ENCODE peak calls at places on chromosomes 7 and 10, in seven cellular contexts. One of them, this sample, is unnamed.

GRCh38 chr10:73907841-73908517 is 3.0 kb upstream of the PLAU start:
- DNase-seq in Panc1: no peak
- DNase-seq in astrocyte: peak; percentile 70
- DNase-seq in kidney: peak; percentile 45
- DNase-seq in mesendoderm: no peak
- DNase-seq in tibial nerve: no peak
- DNase-seq in effector memory CD4-positive, alpha-beta T cell: no peak
- DNase-seq in this sample: no peak

GRCh38 chr10:24223953-24224352 is 15.0 kb downstream of the KIAA1217 start:
- DNase-seq in astrocyte: no peak
- DNase-seq in Panc1: no peak
- DNase-seq in effector memory CD4-positive, alpha-beta T cell: no peak
- DNase-seq in kidney: peak; percentile 61
- DNase-seq in mesendoderm: no peak
- DNase-seq in tibial nerve: no peak
- DNase-seq in this sample: no peak

GRCh38 chr7:148709019-148709418 is 10.3 kb downstream of the CUL1 start:
- DNase-seq in Panc1: no peak
- DNase-seq in mesendoderm: no peak
- DNase-seq in kidney: no peak
- DNase-seq in tibial nerve: no peak
- DNase-seq in astrocyte: no peak
- DNase-seq in effector memory CD4-positive, alpha-beta T cell: no peak
- DNase-seq in this sample: no peak

GRCh38 chr10:5573968-5574641 is 49.3 kb downstream of the CALML3 start:
- DNase-seq in effector memory CD4-positive, alpha-beta T cell: no peak
- DNase-seq in kidney: peak; percentile 57
- DNase-seq in tibial nerve: no peak
- DNase-seq in Panc1: no peak
- DNase-seq in mesendoderm: no peak
- DNase-seq in astrocyte: no peak
- DNase-seq in this sample: no peak

GRCh38 chr10:69494626-69495558 is 43.6 kb downstream of the TSPAN15 start:
- DNase-seq in tibial nerve: peak; percentile 55
- DNase-seq in Panc1: no peak
- DNase-seq in astrocyte: no peak
- DNase-seq in kidney: peak; percentile 41
- DNase-seq in mesendoderm: no peak
- DNase-seq in effector memory CD4-positive, alpha-beta T cell: no peak
- DNase-seq in this sample: peak; percentile 76

GRCh38 chr10:60521974-60522405 is 132.3 kb upstream of the ANK3 start:
- DNase-seq in mesendoderm: peak; percentile 71
- DNase-seq in astrocyte: peak; percentile 98
- DNase-seq in Panc1: no peak
- DNase-seq in effector memory CD4-positive, alpha-beta T cell: no peak
- DNase-seq in tibial nerve: no peak
- DNase-seq in kidney: no peak
- DNase-seq in this sample: no peak

GRCh38 chr7:141118809-141119586 is 45.1 kb downstream of the TMEM178B start:
- DNase-seq in mesendoderm: peak; percentile 40
- DNase-seq in tibial nerve: no peak
- DNase-seq in astrocyte: no peak
- DNase-seq in effector memory CD4-positive, alpha-beta T cell: no peak
- DNase-seq in kidney: no peak
- DNase-seq in Panc1: no peak
- DNase-seq in this sample: no peak

GRCh38 chr7:147088916-147089315 is 972.3 kb downstream of the CNTNAP2 start:
- DNase-seq in effector memory CD4-positive, alpha-beta T cell: no peak
- DNase-seq in Panc1: no peak
- DNase-seq in kidney: no peak
- DNase-seq in mesendoderm: no peak
- DNase-seq in tibial nerve: no peak
- DNase-seq in astrocyte: no peak
- DNase-seq in this sample: no peak

GRCh38 chr10:1944487-1944886 is 207.2 kb upstream of the ADARB2 start:
- DNase-seq in Panc1: no peak
- DNase-seq in mesendoderm: no peak
- DNase-seq in tibial nerve: no peak
- DNase-seq in astrocyte: no peak
- DNase-seq in kidney: no peak
- DNase-seq in effector memory CD4-positive, alpha-beta T cell: no peak
- DNase-seq in this sample: no peak

GRCh38 chr7:44388089-44388970 is 62.9 kb upstream of the CAMK2B start:
- DNase-seq in astrocyte: no peak
- DNase-seq in Panc1: no peak
- DNase-seq in kidney: no peak
- DNase-seq in effector memory CD4-positive, alpha-beta T cell: no peak
- DNase-seq in tibial nerve: no peak
- DNase-seq in mesendoderm: no peak
- DNase-seq in this sample: no peak

GRCh38 chr7:110065112-110065511 is 1025.8 kb upstream of the LRRN3 start:
- DNase-seq in mesendoderm: no peak
- DNase-seq in tibial nerve: no peak
- DNase-seq in Panc1: no peak
- DNase-seq in astrocyte: no peak
- DNase-seq in kidney: no peak
- DNase-seq in effector memory CD4-positive, alpha-beta T cell: no peak
- DNase-seq in this sample: no peak

GRCh38 chr10:127910464-127910770 is 3.5 kb downstream of the PTPRE start:
- DNase-seq in Panc1: no peak
- DNase-seq in effector memory CD4-positive, alpha-beta T cell: no peak
- DNase-seq in tibial nerve: no peak
- DNase-seq in astrocyte: no peak
- DNase-seq in kidney: no peak
- DNase-seq in mesendoderm: no peak
- DNase-seq in this sample: no peak

GRCh38 chr7:131688738-131689661 is 132.6 kb upstream of the PODXL start:
- DNase-seq in Panc1: peak; percentile 70
- DNase-seq in mesendoderm: peak; percentile 86
- DNase-seq in astrocyte: peak; percentile 9
- DNase-seq in effector memory CD4-positive, alpha-beta T cell: peak; percentile 37
- DNase-seq in kidney: peak; percentile 81
- DNase-seq in tibial nerve: peak; percentile 55
- DNase-seq in this sample: no peak

GRCh38 chr10:70537398-70538194 is 59.0 kb downstream of the PALD1 start:
- DNase-seq in effector memory CD4-positive, alpha-beta T cell: no peak
- DNase-seq in mesendoderm: peak; percentile 79
- DNase-seq in astrocyte: no peak
- DNase-seq in tibial nerve: no peak
- DNase-seq in Panc1: no peak
- DNase-seq in kidney: no peak
- DNase-seq in this sample: no peak

GRCh38 chr7:142866361-142867096 is 11.7 kb downstream of the EPHB6 start:
- DNase-seq in effector memory CD4-positive, alpha-beta T cell: no peak
- DNase-seq in tibial nerve: no peak
- DNase-seq in mesendoderm: peak; percentile 74
- DNase-seq in kidney: no peak
- DNase-seq in astrocyte: no peak
- DNase-seq in Panc1: no peak
- DNase-seq in this sample: no peak

GRCh38 chr7:28990200-28990960 is 32.2 kb upstream of the TRIL start:
- DNase-seq in mesendoderm: no peak
- DNase-seq in kidney: peak; percentile 81
- DNase-seq in effector memory CD4-positive, alpha-beta T cell: no peak
- DNase-seq in Panc1: no peak
- DNase-seq in tibial nerve: peak; percentile 54
- DNase-seq in astrocyte: peak; percentile 54
- DNase-seq in this sample: no peak

GRCh38 chr10:15430969-15431791 is 60.1 kb upstream of the FAM171A1 start:
- DNase-seq in astrocyte: no peak
- DNase-seq in tibial nerve: no peak
- DNase-seq in Panc1: no peak
- DNase-seq in mesendoderm: no peak
- DNase-seq in kidney: no peak
- DNase-seq in effector memory CD4-positive, alpha-beta T cell: no peak
- DNase-seq in this sample: no peak

GRCh38 chr7:157273208-157274202 is 63.3 kb upstream of the DNAJB6 start:
- DNase-seq in mesendoderm: peak; percentile 81
- DNase-seq in effector memory CD4-positive, alpha-beta T cell: peak; percentile 36
- DNase-seq in kidney: peak; percentile 84
- DNase-seq in Panc1: peak; percentile 47
- DNase-seq in tibial nerve: peak; percentile 38
- DNase-seq in astrocyte: peak; percentile 43
- DNase-seq in this sample: no peak

GRCh38 chr7:157278167-157278790 is 58.5 kb upstream of the DNAJB6 start:
- DNase-seq in mesendoderm: no peak
- DNase-seq in kidney: peak; percentile 71
- DNase-seq in effector memory CD4-positive, alpha-beta T cell: no peak
- DNase-seq in Panc1: no peak
- DNase-seq in astrocyte: no peak
- DNase-seq in tibial nerve: no peak
- DNase-seq in this sample: no peak

GRCh38 chr7:157274991-157275427 is 61.8 kb upstream of the DNAJB6 start:
- DNase-seq in Panc1: no peak
- DNase-seq in astrocyte: no peak
- DNase-seq in tibial nerve: no peak
- DNase-seq in kidney: peak; percentile 45
- DNase-seq in effector memory CD4-positive, alpha-beta T cell: no peak
- DNase-seq in mesendoderm: no peak
- DNase-seq in this sample: peak; percentile 48

GRCh38 chr7:157276731-157277562 is 59.9 kb upstream of the DNAJB6 start:
- DNase-seq in tibial nerve: no peak
- DNase-seq in effector memory CD4-positive, alpha-beta T cell: no peak
- DNase-seq in astrocyte: no peak
- DNase-seq in kidney: peak; percentile 71
- DNase-seq in mesendoderm: peak; percentile 66
- DNase-seq in Panc1: no peak
- DNase-seq in this sample: no peak

DNA sequence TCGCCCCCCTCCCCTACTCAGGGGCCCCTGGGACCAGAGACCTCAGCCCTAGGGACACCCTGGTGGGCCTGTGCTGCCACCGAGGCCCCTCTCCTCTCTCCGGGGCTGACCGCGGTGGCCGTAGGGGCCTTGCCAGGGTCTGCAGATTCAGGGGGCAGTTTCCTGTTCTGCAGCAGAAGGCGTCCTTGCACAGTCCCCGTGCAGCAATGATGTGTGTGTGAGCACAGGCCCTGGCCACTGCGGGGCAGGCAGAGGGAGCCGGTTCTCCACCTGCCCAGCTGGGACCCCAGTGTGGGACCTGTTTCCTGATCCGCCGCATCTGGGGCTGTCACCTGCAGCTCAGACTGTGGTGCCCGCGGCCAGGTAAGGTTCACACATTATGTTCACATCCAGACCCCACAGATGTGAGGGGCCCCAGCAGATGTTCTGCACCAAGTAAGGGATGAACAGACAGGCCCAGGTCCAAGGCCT is 60.7 kb upstream of the DNAJB6 start:
- DNase-seq in mesendoderm: no peak
- DNase-seq in astrocyte: no peak
- DNase-seq in Panc1: no peak
- DNase-seq in kidney: peak; percentile 68
- DNase-seq in effector memory CD4-positive, alpha-beta T cell: no peak
- DNase-seq in tibial nerve: no peak
- DNase-seq in this sample: no peak
- H3K4me1 ChIP-seq in mesendoderm: no peaks in the 10 kb centered on the region
- H3K4me1 ChIP-seq in astrocyte: peaks cover 43% of the 10 kb centered on the region
- H3K4me1 ChIP-seq in Panc1: peaks cover 19% of the 10 kb centered on the region
- H3K4me1 ChIP-seq in kidney: peaks cover 6% of the 10 kb centered on the region
- H3K4me1 ChIP-seq in effector memory CD4-positive, alpha-beta T cell: peaks cover 32% of the 10 kb centered on the region
- H3K4me1 ChIP-seq in tibial nerve: peaks cover 4% of the 10 kb centered on the region
- H3K4me1 ChIP-seq in this sample: peaks cover 61% of the 10 kb centered on the region

DNA sequence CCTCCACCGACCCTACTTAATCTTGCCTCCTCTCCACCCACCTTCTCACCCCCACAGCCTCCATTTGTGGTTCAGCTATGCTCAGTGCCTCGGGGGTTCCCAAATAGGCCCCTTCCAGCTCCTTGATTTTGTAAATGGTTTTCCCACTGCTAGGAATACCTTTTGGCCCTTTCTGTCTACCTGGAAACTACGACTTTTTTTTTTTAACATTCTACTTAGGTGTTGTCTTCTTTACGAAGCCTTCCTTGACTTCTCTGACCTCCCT is 27.2 kb upstream of the PDCD4 start:
- DNase-seq in kidney: no peak
- DNase-seq in mesendoderm: no peak
- DNase-seq in tibial nerve: no peak
- DNase-seq in astrocyte: no peak
- DNase-seq in effector memory CD4-positive, alpha-beta T cell: no peak
- DNase-seq in Panc1: no peak
- DNase-seq in this sample: no peak
- H3K27ac ChIP-seq in kidney: no peak overlapping the region
- H3K27ac ChIP-seq in mesendoderm: no peak overlapping the region
- H3K27ac ChIP-seq in tibial nerve: peak overlapping the region; percentile 64
- H3K27ac ChIP-seq in astrocyte: no peak overlapping the region
- H3K27ac ChIP-seq in effector memory CD4-positive, alpha-beta T cell: no peak overlapping the region
- H3K27ac ChIP-seq in Panc1: no peak overlapping the region
- H3K27ac ChIP-seq in this sample: peak overlapping the region; percentile 60

GRCh38 chr7:824106-824505 is 8.2 kb upstream of the SUN1 start:
- DNase-seq in effector memory CD4-positive, alpha-beta T cell: no peak
- DNase-seq in Panc1: no peak
- DNase-seq in mesendoderm: no peak
- DNase-seq in astrocyte: no peak
- DNase-seq in kidney: peak; percentile 46
- DNase-seq in tibial nerve: no peak
- DNase-seq in this sample: no peak

GRCh38 chr7:825386-825785 is 6.9 kb upstream of the SUN1 start:
- DNase-seq in kidney: no peak
- DNase-seq in effector memory CD4-positive, alpha-beta T cell: no peak
- DNase-seq in mesendoderm: no peak
- DNase-seq in Panc1: no peak
- DNase-seq in astrocyte: peak; percentile 53
- DNase-seq in tibial nerve: no peak
- DNase-seq in this sample: no peak

GRCh38 chr7:828793-829561 is 3.3 kb upstream of the SUN1 start:
- DNase-seq in Panc1: no peak
- DNase-seq in astrocyte: no peak
- DNase-seq in tibial nerve: no peak
- DNase-seq in mesendoderm: no peak
- DNase-seq in kidney: peak; percentile 34
- DNase-seq in effector memory CD4-positive, alpha-beta T cell: no peak
- DNase-seq in this sample: no peak

GRCh38 chr7:824664-825063 is 7.6 kb upstream of the SUN1 start:
- DNase-seq in astrocyte: no peak
- DNase-seq in Panc1: no peak
- DNase-seq in kidney: peak; percentile 35
- DNase-seq in mesendoderm: no peak
- DNase-seq in effector memory CD4-positive, alpha-beta T cell: no peak
- DNase-seq in tibial nerve: no peak
- DNase-seq in this sample: no peak

GRCh38 chr7:826230-826905 is 5.9 kb upstream of the SUN1 start:
- DNase-seq in mesendoderm: no peak
- DNase-seq in tibial nerve: no peak
- DNase-seq in Panc1: no peak
- DNase-seq in kidney: peak; percentile 72
- DNase-seq in astrocyte: no peak
- DNase-seq in effector memory CD4-positive, alpha-beta T cell: no peak
- DNase-seq in this sample: no peak
- H3K4me1 ChIP-seq in mesendoderm: peaks cover 2% of the 10 kb centered on the region
- H3K4me1 ChIP-seq in tibial nerve: no peaks in the 10 kb centered on the region
- H3K4me1 ChIP-seq in Panc1: peaks cover 23% of the 10 kb centered on the region
- H3K4me1 ChIP-seq in kidney: peaks cover 38% of the 10 kb centered on the region
- H3K4me1 ChIP-seq in astrocyte: peaks cover 12% of the 10 kb centered on the region
- H3K4me1 ChIP-seq in effector memory CD4-positive, alpha-beta T cell: peaks cover 12% of the 10 kb centered on the region
- H3K4me1 ChIP-seq in this sample: peaks cover 76% of the 10 kb centered on the region

DNA sequence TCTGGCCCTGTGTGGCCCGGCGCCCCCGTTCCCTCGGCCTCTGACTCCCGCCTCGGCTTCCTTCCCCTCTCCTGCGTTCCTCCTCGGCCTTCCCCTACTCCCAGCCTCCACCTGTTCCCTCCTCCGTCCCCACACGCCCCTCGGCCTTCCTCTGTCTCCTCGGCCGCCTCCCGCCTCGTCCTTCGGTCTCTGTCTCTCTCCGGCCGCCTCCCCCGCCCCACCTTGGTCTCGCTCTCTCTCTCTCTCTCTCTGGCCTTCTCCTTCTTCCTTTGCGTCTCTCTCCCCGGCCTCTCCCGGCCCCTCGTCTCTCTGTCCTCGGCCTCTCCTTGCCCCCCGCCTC is 588 bp downstream of the GET4 start:
- DNase-seq in astrocyte: no peak
- DNase-seq in effector memory CD4-positive, alpha-beta T cell: no peak
- DNase-seq in mesendoderm: peak; percentile 67
- DNase-seq in Panc1: no peak
- DNase-seq in tibial nerve: no peak
- DNase-seq in kidney: peak; percentile 90
- DNase-seq in this sample: peak; percentile 83
- H3K27ac ChIP-seq in astrocyte: peak overlapping the region; percentile 76
- H3K27ac ChIP-seq in effector memory CD4-positive, alpha-beta T cell: peak overlapping the region; percentile 80
- H3K27ac ChIP-seq in mesendoderm: peak overlapping the region; percentile 73
- H3K27ac ChIP-seq in Panc1: peak overlapping the region; percentile 74
- H3K27ac ChIP-seq in tibial nerve: peak overlapping the region; percentile 85
- H3K27ac ChIP-seq in kidney: peak overlapping the region; percentile 79
- H3K27ac ChIP-seq in this sample: peak overlapping the region; percentile 88